ENCODE peak calls at places on chromosomes 5 and 9, in eight cellular contexts. P is IMR-90, U is spleen, O is transverse colon, E is adrenal gland, R is sigmoid colon, S is right lobe of liver, H is tibial nerve. W is an unnamed sample.

GRCh38 chr5:178279723-178280438 is 47.3 kb upstream of the PHYKPL start:
- DNase-seq in P (peak; percentile 59), U (peak; percentile 96), O (peak; percentile 87), E (peak; percentile 94), R (peak; percentile 91), S (peak; percentile 93), H (peak; percentile 76), W (peak; percentile 89)

GRCh38 chr5:173833200-173833599 is 54.9 kb upstream of the CPEB4 start:
- DNase-seq in P (no peak), U (no peak), O (no peak), E (peak; percentile 72), R (no peak), S (no peak), H (no peak), W (no peak)

GRCh38 chr5:62385136-62385535 is 18.6 kb downstream of the DIMT1 start:
- DNase-seq in P (no peak), U (no peak), O (no peak), E (no peak), R (no peak), S (no peak), H (no peak), W (no peak)

GRCh38 chr5:57072218-57072892 is 101.5 kb upstream of the GPBP1 start:
- DNase-seq in P (no peak), U (no peak), O (no peak), E (no peak), R (no peak), S (no peak), H (no peak), W (no peak)

GRCh38 chr5:30279237-30279636 is 914.2 kb upstream of the CDH6 start:
- DNase-seq in P (peak; percentile 4), U (no peak), O (no peak), E (no peak), R (no peak), S (no peak), H (no peak), W (no peak)

GRCh38 chr9:27749838-27750237 is 176.6 kb upstream of the C9orf72 start:
- DNase-seq in P (no peak), U (no peak), O (no peak), E (no peak), R (no peak), S (no peak), H (no peak), W (no peak)

GRCh38 chr9:33785914-33786313 is 9.4 kb upstream of the PRSS3 start:
- DNase-seq in P (peak; percentile 28), U (no peak), O (no peak), E (no peak), R (no peak), S (no peak), H (no peak), W (no peak)

GRCh38 chr9:33170464-33171156 is 3.5 kb upstream of the B4GALT1 start:
- DNase-seq in P (no peak), U (peak; percentile 81), O (peak; percentile 66), E (peak; percentile 89), R (peak; percentile 80), S (peak; percentile 94), H (no peak), W (peak; percentile 80)

GRCh38 chr5:157511656-157512644 is 51.9 kb downstream of the NIPAL4 start:
- DNase-seq in P (peak; percentile 98), U (peak; percentile 84), O (peak; percentile 80), E (peak; percentile 97), R (peak; percentile 99), S (peak; percentile 84), H (peak; percentile 92), W (peak; percentile 94)

GRCh38 chr5:8906303-8906967 is 639.4 kb downstream of the SEMA5A start:
- DNase-seq in P (peak; percentile 87), U (no peak), O (no peak), E (no peak), R (no peak), S (no peak), H (no peak), W (no peak)

GRCh38 chr5:52787600-52788504 is at the start of the genes ITGA1 and PELO:
- DNase-seq in P (peak; percentile 81), U (peak; percentile 89), O (peak; percentile 78), E (peak; percentile 93), R (peak; percentile 95), S (peak; percentile 97), H (peak; percentile 49), W (peak; percentile 75)

GRCh38 chr9:115673599-115673998 is 480.0 kb upstream of the PAPPA start:
- DNase-seq in P (peak; percentile 75), U (no peak), O (no peak), E (no peak), R (no peak), S (no peak), H (no peak), W (peak; percentile 34)

GRCh38 chr9:125125523-125125922 is 17.8 kb downstream of the SCAI start:
- DNase-seq in P (no peak), U (no peak), O (no peak), E (no peak), R (no peak), S (no peak), H (no peak), W (no peak)

GRCh38 chr9:60546406-60546805 is 367.8 kb upstream of the SPATA31A5 start:
- DNase-seq in P (no peak), U (no peak), O (no peak), E (no peak), R (no peak), S (no peak), H (no peak), W (peak; percentile 37)

GRCh38 chr9:131650254-131650653 is 89.6 kb downstream of the RAPGEF1 start:
- DNase-seq in P (peak; percentile 47), U (no peak), O (no peak), E (peak; percentile 83), R (peak; percentile 89), S (no peak), H (no peak), W (peak; percentile 64)

GRCh38 chr9:137023157-137023556 is 4.9 kb downstream of the ABCA2 start:
- DNase-seq in P (no peak), U (no peak), O (no peak), E (no peak), R (no peak), S (peak; percentile 85), H (no peak), W (no peak)

GRCh38 chr9:131117111-131117761 is 8.2 kb upstream of the NUP214 start:
- DNase-seq in P (no peak), U (no peak), O (no peak), E (no peak), R (peak; percentile 62), S (no peak), H (no peak), W (no peak)

GRCh38 chr5:91329273-91329672 is 53.8 kb downstream of the ARRDC3 start:
- DNase-seq in P (no peak), U (no peak), O (no peak), E (no peak), R (no peak), S (no peak), H (no peak), W (no peak)

GRCh38 chr9:125161284-125161918 is 18.1 kb upstream of the SCAI start:
- DNase-seq in P (no peak), U (no peak), O (no peak), E (no peak), R (no peak), S (no peak), H (no peak), W (no peak)

GRCh38 chr9:84711936-84712335 is 42.4 kb downstream of the NTRK2 start:
- DNase-seq in P (no peak), U (no peak), O (peak; percentile 34), E (peak; percentile 91), R (no peak), S (no peak), H (peak; percentile 53), W (no peak)

GRCh38 chr5:54243483-54244080 is 66.8 kb downstream of the ARL15 start:
- DNase-seq in P (peak; percentile 47), U (no peak), O (peak; percentile 28), E (peak; percentile 72), R (no peak), S (no peak), H (no peak), W (no peak)

GRCh38 chr5:40453689-40454088 is 226.0 kb upstream of the PTGER4 start:
- DNase-seq in P (no peak), U (no peak), O (no peak), E (no peak), R (no peak), S (no peak), H (no peak), W (no peak)

GRCh38 chr5:765948-766631 is 18.4 kb downstream of the ZDHHC11B start:
- DNase-seq in P (no peak), U (no peak), O (no peak), E (no peak), R (no peak), S (peak; percentile 36), H (no peak), W (peak; percentile 20)

GRCh38 chr5:92147792-92148191 is 764.7 kb upstream of the ARRDC3 start:
- DNase-seq in P (no peak), U (no peak), O (no peak), E (no peak), R (no peak), S (no peak), H (no peak), W (no peak)

GRCh38 chr9:13139641-13140171 is 139.8 kb downstream of the MPDZ start:
- DNase-seq in P (peak; percentile 91), U (no peak), O (no peak), E (no peak), R (no peak), S (no peak), H (no peak), W (no peak)

GRCh38 chr9:128771745-128772519 is at the start of gene ZER1:
- DNase-seq in P (peak; percentile 83), U (peak; percentile 99), O (peak; percentile 96), E (peak; percentile 97), R (peak; percentile 96), S (peak; percentile 96), H (peak; percentile 88), W (peak; percentile 95)
- TF ChIP-seq POLR2A in P (peak; percentile 15), U (no peak), O (peak; percentile 75), E (peak; percentile 83), R (peak; percentile 80), S (peak; percentile 80), H (peak; percentile 67), W (no peak)

DNA sequence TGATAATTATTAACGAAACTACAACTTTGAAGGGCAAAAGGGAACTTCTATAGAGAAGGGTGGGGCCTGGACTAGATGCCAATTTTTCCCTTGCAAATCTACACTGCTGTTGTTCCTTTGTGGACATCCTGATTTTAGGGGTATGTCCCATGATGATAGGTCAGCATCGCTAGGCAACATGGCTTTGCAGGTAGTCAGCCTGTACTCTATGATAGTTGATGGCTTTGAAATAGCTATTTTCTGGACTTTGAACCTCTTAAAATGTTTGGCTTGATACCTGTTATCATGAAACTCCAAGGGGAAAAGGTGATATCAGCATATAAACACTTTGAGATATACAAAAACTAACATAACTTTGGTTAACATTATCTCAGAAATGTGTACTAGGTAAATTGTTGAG is 533.3 kb downstream of the CTNND2 start:
- DNase-seq in P (no peak), U (no peak), O (no peak), E (no peak), R (no peak), S (no peak), H (no peak), W (no peak)
- H3K27ac ChIP-seq in P (no peak overlapping the region), U (no peak overlapping the region), O (no peak overlapping the region), E (no peak overlapping the region), R (no peak overlapping the region), S (no peak overlapping the region), H (no peak overlapping the region), W (no peak overlapping the region)

GRCh38 chr5:96379862-96380261 is 53.2 kb downstream of the PCSK1 start:
- DNase-seq in P (no peak), U (no peak), O (no peak), E (no peak), R (no peak), S (no peak), H (no peak), W (no peak)
- TF ChIP-seq POLR2A in P (no peak), U (no peak), O (no peak), E (no peak), R (no peak), S (no peak), H (no peak), W (no peak)

GRCh38 chr9:129709471-129710460 is 43.1 kb downstream of the PTGES start:
- DNase-seq in P (no peak), U (no peak), O (no peak), E (no peak), R (no peak), S (no peak), H (no peak), W (no peak)
- H3K27ac ChIP-seq in P (peak overlapping the region; percentile 75), U (no peak overlapping the region), O (no peak overlapping the region), E (no peak overlapping the region), R (no peak overlapping the region), S (no peak overlapping the region), H (no peak overlapping the region), W (no peak overlapping the region)